ENCODE peak calls at places on chromosome 15, in ten cellular contexts. One of them, this sample, is unnamed.

GRCh38 chr15:69092159-69092558 is 68.3 kb upstream of the GLCE start:
- DNase-seq in foreskin fibroblast: peak
- DNase-seq in activated T-helper 1 cell treated with Interleukin-2 at 50 U/mL for 16 hours: no peak
- DNase-seq in ovary: no peak
- DNase-seq in lower leg skin: no peak
- DNase-seq in NCI-H2081: no peak
- DNase-seq in sigmoid colon: no peak
- DNase-seq in amniotic stem cell: no peak
- DNase-seq in NCI-H748 treated with DMSO at 0.1 percent for 48 hours: no peak
- DNase-seq in AG10803: peak
- DNase-seq in this sample: no peak

GRCh38 chr15:60038111-60038521 is 34.0 kb downstream of the FOXB1 start:
- DNase-seq in NCI-H748 treated with DMSO at 0.1 percent for 48 hours: no peak
- DNase-seq in NCI-H2081: peak
- DNase-seq in foreskin fibroblast: no peak
- DNase-seq in amniotic stem cell: no peak
- DNase-seq in lower leg skin: no peak
- DNase-seq in sigmoid colon: no peak
- DNase-seq in activated T-helper 1 cell treated with Interleukin-2 at 50 U/mL for 16 hours: no peak
- DNase-seq in ovary: no peak
- DNase-seq in AG10803: no peak
- DNase-seq in this sample: no peak

GRCh38 chr15:64875641-64876223 is 34.0 kb downstream of the PLEKHO2 start:
- DNase-seq in NCI-H2081: no peak
- DNase-seq in AG10803: no peak
- DNase-seq in foreskin fibroblast: no peak
- DNase-seq in activated T-helper 1 cell treated with Interleukin-2 at 50 U/mL for 16 hours: no peak
- DNase-seq in lower leg skin: no peak
- DNase-seq in ovary: no peak
- DNase-seq in amniotic stem cell: no peak
- DNase-seq in sigmoid colon: no peak
- DNase-seq in NCI-H748 treated with DMSO at 0.1 percent for 48 hours: no peak
- DNase-seq in this sample: no peak

GRCh38 chr15:51536965-51537574 is 85.5 kb downstream of the DMXL2 start:
- DNase-seq in NCI-H748 treated with DMSO at 0.1 percent for 48 hours: no peak
- DNase-seq in ovary: no peak
- DNase-seq in amniotic stem cell: no peak
- DNase-seq in lower leg skin: no peak
- DNase-seq in AG10803: peak
- DNase-seq in activated T-helper 1 cell treated with Interleukin-2 at 50 U/mL for 16 hours: no peak
- DNase-seq in foreskin fibroblast: peak
- DNase-seq in sigmoid colon: no peak
- DNase-seq in NCI-H2081: peak
- DNase-seq in this sample: peak

GRCh38 chr15:70870066-70870465 is 16.1 kb upstream of the LARP6 start:
- DNase-seq in NCI-H2081: no peak
- DNase-seq in NCI-H748 treated with DMSO at 0.1 percent for 48 hours: no peak
- DNase-seq in foreskin fibroblast: peak
- DNase-seq in lower leg skin: no peak
- DNase-seq in sigmoid colon: no peak
- DNase-seq in amniotic stem cell: no peak
- DNase-seq in AG10803: peak
- DNase-seq in ovary: no peak
- DNase-seq in activated T-helper 1 cell treated with Interleukin-2 at 50 U/mL for 16 hours: no peak
- DNase-seq in this sample: no peak

GRCh38 chr15:70275461-70276138 is 177.9 kb upstream of the TLE3 start:
- DNase-seq in foreskin fibroblast: no peak
- DNase-seq in AG10803: no peak
- DNase-seq in ovary: no peak
- DNase-seq in lower leg skin: no peak
- DNase-seq in NCI-H2081: no peak
- DNase-seq in sigmoid colon: no peak
- DNase-seq in activated T-helper 1 cell treated with Interleukin-2 at 50 U/mL for 16 hours: no peak
- DNase-seq in amniotic stem cell: no peak
- DNase-seq in NCI-H748 treated with DMSO at 0.1 percent for 48 hours: no peak
- DNase-seq in this sample: no peak

GRCh38 chr15:69074011-69074842 is 59.7 kb downstream of the NOX5 start:
- DNase-seq in NCI-H748 treated with DMSO at 0.1 percent for 48 hours: peak
- DNase-seq in AG10803: peak
- DNase-seq in NCI-H2081: peak
- DNase-seq in lower leg skin: peak
- DNase-seq in sigmoid colon: peak
- DNase-seq in ovary: peak
- DNase-seq in foreskin fibroblast: peak
- DNase-seq in amniotic stem cell: peak
- DNase-seq in activated T-helper 1 cell treated with Interleukin-2 at 50 U/mL for 16 hours: no peak
- DNase-seq in this sample: peak

GRCh38 chr15:89130194-89130593 is 41.9 kb downstream of the ABHD2 start:
- DNase-seq in amniotic stem cell: no peak
- DNase-seq in NCI-H2081: no peak
- DNase-seq in AG10803: no peak
- DNase-seq in foreskin fibroblast: no peak
- DNase-seq in ovary: no peak
- DNase-seq in NCI-H748 treated with DMSO at 0.1 percent for 48 hours: no peak
- DNase-seq in lower leg skin: no peak
- DNase-seq in sigmoid colon: no peak
- DNase-seq in activated T-helper 1 cell treated with Interleukin-2 at 50 U/mL for 16 hours: no peak
- DNase-seq in this sample: no peak

GRCh38 chr15:93250905-93251304 is 161.9 kb upstream of the RGMA start:
- DNase-seq in ovary: no peak
- DNase-seq in lower leg skin: peak
- DNase-seq in activated T-helper 1 cell treated with Interleukin-2 at 50 U/mL for 16 hours: no peak
- DNase-seq in amniotic stem cell: no peak
- DNase-seq in foreskin fibroblast: no peak
- DNase-seq in NCI-H748 treated with DMSO at 0.1 percent for 48 hours: no peak
- DNase-seq in AG10803: no peak
- DNase-seq in NCI-H2081: no peak
- DNase-seq in sigmoid colon: no peak
- DNase-seq in this sample: no peak